ENCODE peak calls at places on chromosomes 2 and 18, in five cellular contexts. One of them, this sample, is unnamed.
A peak's percentile ranks its signal among the peaks of the same experiment; 100 is the strongest.

GRCh38 chr18:48933578-48934399 is 17.0 kb downstream of the SMAD7 start:
- DNase-seq in sigmoid colon: no peak
- DNase-seq in ovary: no peak
- DNase-seq in uterus: no peak
- DNase-seq in GM12878: no peak
- DNase-seq in this sample: peak; percentile 83

GRCh38 chr2:174878537-174879147 is 114.4 kb upstream of the CHRNA1 start:
- DNase-seq in sigmoid colon: no peak
- DNase-seq in ovary: no peak
- DNase-seq in GM12878: no peak
- DNase-seq in uterus: peak; percentile 16
- DNase-seq in this sample: no peak

GRCh38 chr2:216139884-216140283 is 30.7 kb downstream of the XRCC5 start:
- DNase-seq in sigmoid colon: no peak
- DNase-seq in GM12878: no peak
- DNase-seq in uterus: no peak
- DNase-seq in ovary: no peak
- DNase-seq in this sample: peak; percentile 34

GRCh38 chr2:217387776-217388381 is 528.0 kb upstream of the TNP1 start:
- DNase-seq in sigmoid colon: no peak
- DNase-seq in uterus: no peak
- DNase-seq in ovary: no peak
- DNase-seq in GM12878: no peak
- DNase-seq in this sample: no peak

GRCh38 chr2:32289165-32290054 is 11.7 kb downstream of the YIPF4 start:
- DNase-seq in uterus: no peak
- DNase-seq in ovary: no peak
- DNase-seq in GM12878: no peak
- DNase-seq in sigmoid colon: no peak
- DNase-seq in this sample: no peak

GRCh38 chr2:47069628-47070154 is 85.4 kb downstream of the STPG4 start:
- DNase-seq in GM12878: no peak
- DNase-seq in uterus: no peak
- DNase-seq in sigmoid colon: no peak
- DNase-seq in ovary: peak; percentile 73
- DNase-seq in this sample: peak; percentile 86

GRCh38 chr2:109226128-109226527 is 97.1 kb downstream of the SH3RF3 start:
- DNase-seq in ovary: no peak
- DNase-seq in sigmoid colon: no peak
- DNase-seq in GM12878: no peak
- DNase-seq in uterus: no peak
- DNase-seq in this sample: no peak

GRCh38 chr2:200159829-200160781 is 146.4 kb upstream of the SPATS2L start:
- DNase-seq in uterus: no peak
- DNase-seq in sigmoid colon: no peak
- DNase-seq in ovary: no peak
- DNase-seq in GM12878: no peak
- DNase-seq in this sample: no peak

GRCh38 chr18:43422483-43422882 is 145.2 kb upstream of the SYT4 start:
- DNase-seq in GM12878: no peak
- DNase-seq in sigmoid colon: no peak
- DNase-seq in uterus: no peak
- DNase-seq in ovary: no peak
- DNase-seq in this sample: no peak

GRCh38 chr18:40407913-40408312 is 1547.1 kb upstream of the PIK3C3 start:
- DNase-seq in sigmoid colon: no peak
- DNase-seq in ovary: no peak
- DNase-seq in GM12878: no peak
- DNase-seq in uterus: no peak
- DNase-seq in this sample: no peak

GRCh38 chr2:240925576-240926515 is 19.7 kb downstream of the CROCC2 start:
- DNase-seq in ovary: peak; percentile 43
- DNase-seq in GM12878: no peak
- DNase-seq in uterus: peak; percentile 9
- DNase-seq in sigmoid colon: peak; percentile 61
- DNase-seq in this sample: peak; percentile 20

GRCh38 chr2:196459539-196459938 is 180.0 kb upstream of the CCDC150 start:
- DNase-seq in uterus: no peak
- DNase-seq in ovary: no peak
- DNase-seq in GM12878: no peak
- DNase-seq in sigmoid colon: no peak
- DNase-seq in this sample: no peak

GRCh38 chr2:219297766-219298456 is 11.3 kb downstream of the PTPRN start:
- DNase-seq in ovary: no peak
- DNase-seq in GM12878: no peak
- DNase-seq in sigmoid colon: peak; percentile 61
- DNase-seq in uterus: no peak
- DNase-seq in this sample: no peak

GRCh38 chr2:19738707-19739106 is 163.1 kb downstream of the TTC32 start:
- DNase-seq in sigmoid colon: peak; percentile 87
- DNase-seq in ovary: no peak
- DNase-seq in GM12878: no peak
- DNase-seq in uterus: peak; percentile 31
- DNase-seq in this sample: no peak

GRCh38 chr18:9478545-9478944 is 3.2 kb downstream of the RALBP1 start:
- DNase-seq in GM12878: no peak
- DNase-seq in sigmoid colon: no peak
- DNase-seq in uterus: peak; percentile 14
- DNase-seq in ovary: peak; percentile 35
- DNase-seq in this sample: peak; percentile 77

GRCh38 chr18:9477509-9477908 is 2.2 kb downstream of the RALBP1 start:
- DNase-seq in GM12878: no peak
- DNase-seq in sigmoid colon: no peak
- DNase-seq in uterus: no peak
- DNase-seq in ovary: no peak
- DNase-seq in this sample: no peak

GRCh38 chr18:9474983-9475642 is at the start of gene RALBP1:
- DNase-seq in sigmoid colon: peak; percentile 100
- DNase-seq in uterus: peak; percentile 99
- DNase-seq in ovary: peak; percentile 100
- DNase-seq in GM12878: peak; percentile 94
- DNase-seq in this sample: peak; percentile 100

GRCh38 chr18:9475643-9476580 is 599 bp downstream of the RALBP1 start:
- DNase-seq in sigmoid colon: no peak
- DNase-seq in uterus: no peak
- DNase-seq in ovary: no peak
- DNase-seq in GM12878: no peak
- DNase-seq in this sample: peak; percentile 61

GRCh38 chr18:9474103-9474982 is 970 bp upstream of the RALBP1 start:
- DNase-seq in GM12878: no peak
- DNase-seq in sigmoid colon: peak; percentile 92
- DNase-seq in uterus: no peak
- DNase-seq in ovary: no peak
- DNase-seq in this sample: no peak
- H3K4me3 ChIP-seq in GM12878: peak overlapping the region; percentile 94
- H3K4me3 ChIP-seq in sigmoid colon: peak overlapping the region; percentile 86
- H3K4me3 ChIP-seq in uterus: peak overlapping the region; percentile 95
- H3K4me3 ChIP-seq in ovary: peak overlapping the region; percentile 54
- H3K4me3 ChIP-seq in this sample: peak overlapping the region; percentile 97

GRCh38 chr2:127408004-127408806 is 10.0 kb upstream of the PROC start:
- DNase-seq in uterus: peak; percentile 90
- DNase-seq in GM12878: no peak
- DNase-seq in ovary: peak; percentile 96
- DNase-seq in sigmoid colon: peak; percentile 96
- DNase-seq in this sample: peak; percentile 99
- TF ChIP-seq POLR2A in uterus: peak; percentile 74
- TF ChIP-seq POLR2A in GM12878: peak; percentile 43
- TF ChIP-seq POLR2A in ovary: no peak
- TF ChIP-seq POLR2A in sigmoid colon: no peak
- TF ChIP-seq POLR2A in this sample: peak; percentile 80

DNA sequence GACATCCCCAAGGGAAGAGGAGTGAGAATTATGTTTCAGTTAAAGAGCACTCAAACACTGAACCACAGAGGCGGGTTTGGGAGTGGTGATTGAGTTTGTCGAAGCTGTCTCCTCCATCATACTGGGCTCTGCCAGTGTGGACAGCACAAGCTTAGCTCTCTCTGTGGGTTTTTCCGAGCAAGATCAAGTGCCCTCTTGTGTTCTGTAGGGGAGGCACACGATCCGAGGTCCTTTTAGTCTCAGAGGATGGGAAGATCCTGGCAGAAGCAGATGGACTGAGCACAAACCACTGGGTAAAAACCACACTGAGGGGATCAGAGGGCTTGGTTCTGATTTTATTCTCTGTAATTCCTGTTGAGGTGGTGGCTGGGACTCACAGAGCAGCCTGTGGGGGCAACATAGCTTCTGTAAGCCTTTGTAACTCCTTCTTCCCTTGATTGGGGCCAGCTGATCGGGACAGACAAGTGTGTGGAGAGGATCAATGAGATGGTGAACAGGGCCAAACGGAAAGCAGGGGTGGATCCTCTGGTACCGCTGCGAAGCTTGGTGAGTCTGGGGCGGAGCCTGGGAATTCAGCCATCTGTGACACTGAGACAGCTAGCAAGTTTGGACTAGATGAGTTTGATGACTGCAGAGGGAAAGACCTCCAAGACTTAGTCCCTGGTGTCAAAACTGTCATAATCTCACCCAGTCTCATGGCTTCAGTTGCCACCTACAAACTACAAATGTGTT is 2.0 kb downstream of the NAGK start:
- DNase-seq in sigmoid colon: peak; percentile 56
- DNase-seq in GM12878: no peak
- DNase-seq in uterus: no peak
- DNase-seq in ovary: no peak
- DNase-seq in this sample: no peak
- H3K4me3 ChIP-seq in sigmoid colon: no peak overlapping the region
- H3K4me3 ChIP-seq in GM12878: peak overlapping the region; percentile 70
- H3K4me3 ChIP-seq in uterus: no peak overlapping the region
- H3K4me3 ChIP-seq in ovary: no peak overlapping the region
- H3K4me3 ChIP-seq in this sample: no peak overlapping the region

GRCh38 chr2:27306657-27307544 is 1.3 kb downstream of the UCN start:
- DNase-seq in uterus: no peak
- DNase-seq in sigmoid colon: no peak
- DNase-seq in ovary: no peak
- DNase-seq in GM12878: no peak
- DNase-seq in this sample: peak; percentile 82
- TF ChIP-seq POLR2A in uterus: no peak
- TF ChIP-seq POLR2A in sigmoid colon: no peak
- TF ChIP-seq POLR2A in ovary: no peak
- TF ChIP-seq POLR2A in GM12878: no peak
- TF ChIP-seq POLR2A in this sample: no peak

GRCh38 chr18:62523255-62523588 is 397 bp downstream of the ZCCHC2 start:
- DNase-seq in uterus: no peak
- DNase-seq in sigmoid colon: no peak
- DNase-seq in ovary: no peak
- DNase-seq in GM12878: no peak
- DNase-seq in this sample: no peak

GRCh38 chr18:62521082-62521481 is 1.7 kb upstream of the ZCCHC2 start:
- DNase-seq in GM12878: no peak
- DNase-seq in uterus: no peak
- DNase-seq in ovary: no peak
- DNase-seq in sigmoid colon: no peak
- DNase-seq in this sample: no peak

GRCh38 chr18:62522178-62522509 is 681 bp upstream of the ZCCHC2 start:
- DNase-seq in GM12878: no peak
- DNase-seq in ovary: no peak
- DNase-seq in uterus: no peak
- DNase-seq in sigmoid colon: no peak
- DNase-seq in this sample: no peak

GRCh38 chr18:62522510-62523254 is at the start of gene ZCCHC2:
- DNase-seq in sigmoid colon: peak; percentile 99
- DNase-seq in GM12878: peak; percentile 90
- DNase-seq in uterus: peak; percentile 97
- DNase-seq in ovary: peak; percentile 99
- DNase-seq in this sample: peak; percentile 100

DNA sequence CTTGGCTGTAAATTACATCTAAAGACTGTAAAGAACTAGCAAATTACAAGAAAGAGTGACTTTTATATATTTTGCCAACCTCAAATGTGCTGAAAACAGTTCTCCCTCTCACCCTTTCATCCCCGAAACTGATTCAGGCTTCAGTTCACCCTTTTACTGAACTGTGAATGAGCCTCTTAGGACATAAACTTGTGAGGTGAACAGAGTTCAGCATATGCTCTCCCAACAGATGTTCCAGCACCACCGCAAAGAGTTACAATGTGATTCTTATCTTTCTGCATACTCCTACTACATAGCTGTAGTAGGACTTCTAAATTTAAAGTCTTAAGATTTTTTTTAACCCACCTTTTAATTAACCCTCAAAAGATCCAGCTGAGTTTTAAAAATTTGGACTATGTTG is 1.2 kb upstream of the ZCCHC2 start:
- DNase-seq in GM12878: no peak
- DNase-seq in sigmoid colon: no peak
- DNase-seq in ovary: no peak
- DNase-seq in uterus: no peak
- DNase-seq in this sample: no peak
- H3K4me3 ChIP-seq in GM12878: peak overlapping the region; percentile 74
- H3K4me3 ChIP-seq in sigmoid colon: peak overlapping the region; percentile 80
- H3K4me3 ChIP-seq in ovary: peak overlapping the region; percentile 90
- H3K4me3 ChIP-seq in uterus: no peak overlapping the region
- H3K4me3 ChIP-seq in this sample: peak overlapping the region; percentile 90

GRCh38 chr2:33488178-33488690 is 11.8 kb downstream of the RASGRP3 start:
- DNase-seq in GM12878: no peak
- DNase-seq in ovary: no peak
- DNase-seq in uterus: no peak
- DNase-seq in sigmoid colon: no peak
- DNase-seq in this sample: no peak
- TF ChIP-seq POLR2A in GM12878: no peak
- TF ChIP-seq POLR2A in ovary: no peak
- TF ChIP-seq POLR2A in uterus: no peak
- TF ChIP-seq POLR2A in sigmoid colon: no peak
- TF ChIP-seq POLR2A in this sample: no peak